ENCODE peak calls at places on chromosomes 2 and 18, in five cellular contexts. S is aorta, V is PC-9, I is HCT116, W is vagina. O is an unnamed sample.

GRCh38 chr18:32919799-32920198 is 147.0 kb upstream of the KLHL14 start:
- DNase-seq in S (no peak), V (no peak), I (no peak), W (no peak), O (no peak)

GRCh38 chr2:213021971-213022899 is 129.2 kb downstream of the IKZF2 start:
- DNase-seq in S (no peak), V (peak; percentile 29), I (no peak), W (no peak), O (peak; percentile 56)

GRCh38 chr2:131105156-131105949 is at the start of gene PLEKHB2:
- DNase-seq in S (peak; percentile 95), V (peak; percentile 93), I (peak; percentile 83), W (peak; percentile 96), O (peak; percentile 95)

GRCh38 chr18:30588673-30589164 is 453.8 kb downstream of the DSC3 start:
- DNase-seq in S (no peak), V (no peak), I (no peak), W (no peak), O (no peak)

GRCh38 chr18:56322403-56322802 is 316.0 kb downstream of the TXNL1 start:
- DNase-seq in S (no peak), V (no peak), I (no peak), W (no peak), O (no peak)

GRCh38 chr2:96906719-96907404 is 37.0 kb upstream of the SEMA4C start:
- DNase-seq in S (peak; percentile 82), V (no peak), I (no peak), W (no peak), O (peak; percentile 52)

GRCh38 chr18:10477863-10478260 is 23.4 kb downstream of the APCDD1 start:
- DNase-seq in S (no peak), V (no peak), I (no peak), W (no peak), O (no peak)

GRCh38 chr18:62131305-62131909 is 55.4 kb downstream of the PIGN start:
- DNase-seq in S (peak; percentile 49), V (peak; percentile 20), I (peak; percentile 35), W (no peak), O (peak; percentile 90)

GRCh38 chr2:19786408-19787058 is 115.2 kb downstream of the TTC32 start:
- DNase-seq in S (no peak), V (peak; percentile 65), I (no peak), W (no peak), O (peak; percentile 70)

GRCh38 chr18:21096760-21097159 is 14.9 kb downstream of the ROCK1 start:
- DNase-seq in S (no peak), V (no peak), I (no peak), W (no peak), O (no peak)

GRCh38 chr2:219362524-219363164 is 25.1 kb downstream of the DNPEP start:
- DNase-seq in S (peak; percentile 88), V (peak; percentile 17), I (no peak), W (no peak), O (peak; percentile 94)

GRCh38 chr2:11588228-11589110 is 54.6 kb downstream of the GREB1 start:
- DNase-seq in S (no peak), V (no peak), I (no peak), W (no peak), O (no peak)

GRCh38 chr2:86194751-86195054 is 559 bp downstream of the IMMT start:
- DNase-seq in S (peak; percentile 98), V (no peak), I (peak; percentile 90), W (no peak), O (no peak)

GRCh38 chr18:48946329-48946835 is 4.4 kb downstream of the SMAD7 start:
- DNase-seq in S (no peak), V (no peak), I (no peak), W (no peak), O (peak; percentile 54)

GRCh38 chr18:23141022-23141999 is 6.0 kb downstream of the CABLES1 start:
- DNase-seq in S (peak; percentile 70), V (no peak), I (no peak), W (no peak), O (no peak)

GRCh38 chr2:128279786-128280701 is 38.6 kb downstream of the HS6ST1 start:
- DNase-seq in S (peak; percentile 70), V (no peak), I (no peak), W (no peak), O (no peak)

GRCh38 chr2:15941483-15941853 is 1.1 kb downstream of the MYCN start:
- DNase-seq in S (no peak), V (no peak), I (no peak), W (no peak), O (no peak)

GRCh38 chr2:61855178-61855523 is 1.3 kb upstream of the FAM161A start:
- DNase-seq in S (peak; percentile 48), V (peak; percentile 37), I (no peak), W (no peak), O (no peak)

GRCh38 chr2:217437289-217437688 is 565.5 kb downstream of the TNS1 start:
- DNase-seq in S (peak; percentile 66), V (no peak), I (no peak), W (no peak), O (no peak)

GRCh38 chr18:75048776-75049454 is 160.0 kb downstream of the PTGR3 start:
- DNase-seq in S (no peak), V (no peak), I (no peak), W (no peak), O (no peak)

GRCh38 chr18:48934400-48934707 is 16.4 kb downstream of the SMAD7 start:
- DNase-seq in S (no peak), V (no peak), I (no peak), W (no peak), O (no peak)

GRCh38 chr18:48053881-48054586 is 123.6 kb upstream of the SMAD2 start:
- DNase-seq in S (no peak), V (no peak), I (no peak), W (no peak), O (no peak)

GRCh38 chr2:203498161-203498560 is 36.9 kb downstream of the RAPH1 start:
- DNase-seq in S (no peak), V (no peak), I (peak; percentile 76), W (no peak), O (peak; percentile 43)

GRCh38 chr2:206198677-206199076 is 39.0 kb downstream of the EEF1B2 start:
- DNase-seq in S (no peak), V (no peak), I (no peak), W (no peak), O (peak; percentile 81)

GRCh38 chr2:233079473-233079877 is 19.3 kb downstream of the INPP5D start:
- DNase-seq in S (no peak), V (no peak), I (no peak), W (no peak), O (no peak)

GRCh38 chr2:119066272-119066804 is 92.2 kb downstream of the C1QL2 start:
- DNase-seq in S (no peak), V (no peak), I (no peak), W (no peak), O (no peak)

GRCh38 chr2:119073213-119073612 is 85.3 kb downstream of the C1QL2 start:
- DNase-seq in S (no peak), V (no peak), I (no peak), W (no peak), O (no peak)

GRCh38 chr2:119068154-119068725 is 90.3 kb downstream of the C1QL2 start:
- DNase-seq in S (no peak), V (no peak), I (no peak), W (no peak), O (no peak)

GRCh38 chr2:119071476-119071875 is 87.1 kb downstream of the C1QL2 start:
- DNase-seq in S (no peak), V (no peak), I (no peak), W (no peak), O (no peak)

GRCh38 chr2:119069781-119070180 is 88.8 kb downstream of the C1QL2 start:
- DNase-seq in S (no peak), V (no peak), I (no peak), W (no peak), O (no peak)
- H3K36me3 ChIP-seq in S (no peaks in the 10 kb centered on the region), V (no peaks in the 10 kb centered on the region), I (no peaks in the 10 kb centered on the region), W (no peaks in the 10 kb centered on the region), O (no peaks in the 10 kb centered on the region)

GRCh38 chr2:207748993-207749392 is 20.7 kb downstream of the FZD5 start:
- DNase-seq in S (no peak), V (no peak), I (no peak), W (no peak), O (no peak)

GRCh38 chr2:207749873-207750272 is 19.8 kb downstream of the FZD5 start:
- DNase-seq in S (no peak), V (no peak), I (no peak), W (no peak), O (peak; percentile 35)

GRCh38 chr2:207747653-207748560 is 21.8 kb downstream of the FZD5 start:
- DNase-seq in S (no peak), V (no peak), I (no peak), W (no peak), O (no peak)

GRCh38 chr2:207750876-207751275 is 18.8 kb downstream of the FZD5 start:
- DNase-seq in S (no peak), V (no peak), I (no peak), W (no peak), O (no peak)

GRCh38 chr2:207750315-207750714 is 19.4 kb downstream of the FZD5 start:
- DNase-seq in S (no peak), V (no peak), I (no peak), W (no peak), O (no peak)
- H3K36me3 ChIP-seq in S (peaks cover 3% of the 10 kb centered on the region), V (peaks cover 13% of the 10 kb centered on the region), I (peaks cover 5% of the 10 kb centered on the region), W (no peaks in the 10 kb centered on the region), O (peaks cover 34% of the 10 kb centered on the region)

GRCh38 chr2:134954065-134954464 is 35.4 kb downstream of the CCNT2 start:
- DNase-seq in S (no peak), V (no peak), I (no peak), W (no peak), O (no peak)

GRCh38 chr2:134955744-134956143 is 37.1 kb downstream of the CCNT2 start:
- DNase-seq in S (no peak), V (no peak), I (no peak), W (no peak), O (no peak)

DNA sequence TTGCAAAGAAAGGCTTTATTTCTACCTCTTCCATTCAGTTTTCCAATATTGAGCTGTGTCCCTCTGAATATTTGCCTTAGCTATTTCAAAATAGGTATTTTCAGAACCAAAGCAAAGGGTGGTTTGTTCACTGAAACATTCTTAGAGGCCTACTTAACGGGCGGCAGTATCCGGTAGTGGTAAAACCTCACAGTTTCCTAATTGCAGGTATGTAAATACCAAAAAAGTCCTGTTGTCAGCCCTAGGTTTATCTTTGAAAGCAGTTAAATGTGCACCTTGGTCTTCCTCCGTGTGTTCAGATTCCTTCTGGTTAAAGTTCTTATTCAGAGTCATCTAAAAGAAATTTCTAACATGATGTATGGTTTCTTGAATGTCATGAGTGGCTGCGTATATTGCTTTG is 38.9 kb downstream of the CCNT2 start:
- DNase-seq in S (no peak), V (no peak), I (no peak), W (no peak), O (no peak)
- H3K36me3 ChIP-seq in S (peaks cover 3% of the 10 kb centered on the region), V (peaks cover 21% of the 10 kb centered on the region), I (peaks cover 21% of the 10 kb centered on the region), W (peaks cover 32% of the 10 kb centered on the region), O (peaks cover 50% of the 10 kb centered on the region)

GRCh38 chr2:54632733-54633692 is 90.4 kb upstream of the EML6 start:
- DNase-seq in S (peak; percentile 59), V (no peak), I (no peak), W (no peak), O (peak; percentile 17)
- H3K36me3 ChIP-seq in S (no peaks in the 10 kb centered on the region), V (peaks cover 64% of the 10 kb centered on the region), I (peaks cover 41% of the 10 kb centered on the region), W (peaks cover 57% of the 10 kb centered on the region), O (peaks cover 83% of the 10 kb centered on the region)

DNA sequence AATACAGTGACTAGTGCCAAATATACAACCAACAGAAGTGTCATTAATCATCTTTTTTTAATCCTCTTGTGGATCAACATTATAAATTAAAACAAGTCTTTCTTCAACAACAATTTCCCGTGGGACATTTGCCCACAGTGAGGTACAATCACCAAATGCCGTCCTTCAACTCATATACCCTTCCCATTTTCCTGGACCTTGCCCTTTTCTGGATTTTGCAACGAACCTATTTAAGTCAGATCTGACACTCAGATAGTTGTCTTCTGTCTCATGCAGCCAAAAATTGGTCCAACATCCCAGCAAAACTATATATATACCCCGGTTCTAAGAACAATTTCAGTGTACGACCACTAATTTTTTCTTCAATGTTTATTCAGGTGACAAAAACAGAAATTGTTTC is 324.0 kb downstream of the DSEL start:
- DNase-seq in S (no peak), V (no peak), I (no peak), W (no peak), O (no peak)
- H3K36me3 ChIP-seq in S (no peaks in the 10 kb centered on the region), V (no peaks in the 10 kb centered on the region), I (no peaks in the 10 kb centered on the region), W (no peaks in the 10 kb centered on the region), O (no peaks in the 10 kb centered on the region)